ENCODE peak calls at places on chromosomes 7 and 10, in nine cellular contexts. T is cardiac fibroblast, G is HFF-Myc, I is dorsolateral prefrontal cortex, H is sigmoid colon, A is lower lobe of right lung, O is OCI-LY7, R is PC-9, P is Peyer's patch. Y is an unnamed sample.
A peak's percentile ranks its signal among the peaks of the same experiment; 100 is the strongest.

GRCh38 chr10:24201503-24202180 is 7.3 kb upstream of the KIAA1217 start:
- DNase-seq in T (no peak), G (no peak), I (no peak), H (no peak), A (no peak), O (no peak), R (no peak), P (no peak), Y (no peak)

GRCh38 chr7:46133741-46134140 is 212.7 kb upstream of the IGFBP3 start:
- DNase-seq in T (no peak), G (no peak), I (no peak), H (no peak), A (no peak), O (no peak), R (no peak), P (no peak), Y (no peak)

GRCh38 chr7:52962402-52962801 is 73.0 kb upstream of the POM121L12 start:
- DNase-seq in T (no peak), G (no peak), I (no peak), H (no peak), A (no peak), O (no peak), R (no peak), P (no peak), Y (no peak)

GRCh38 chr10:103395754-103396066 is 565 bp downstream of the ATP5MK start:
- DNase-seq in T (peak; percentile 33), G (no peak), I (no peak), H (no peak), A (no peak), O (peak; percentile 17), R (no peak), P (no peak), Y (peak; percentile 19)

GRCh38 chr10:98097611-98098010 is 36.8 kb upstream of the R3HCC1L start:
- DNase-seq in T (no peak), G (peak; percentile 5), I (no peak), H (no peak), A (no peak), O (no peak), R (no peak), P (no peak), Y (no peak)

GRCh38 chr7:26705567-26705966 is 158.8 kb downstream of the SKAP2 start:
- DNase-seq in T (peak; percentile 88), G (peak; percentile 95), I (no peak), H (no peak), A (no peak), O (no peak), R (peak; percentile 27), P (no peak), Y (peak; percentile 94)

GRCh38 chr10:48444861-48445841 is 138.7 kb downstream of the MAPK8 start:
- DNase-seq in T (peak; percentile 12), G (no peak), I (peak; percentile 42), H (peak; percentile 53), A (no peak), O (no peak), R (peak; percentile 86), P (no peak), Y (no peak)

GRCh38 chr7:84336741-84337140 is 142.2 kb upstream of the SEMA3A start:
- DNase-seq in T (peak; percentile 54), G (no peak), I (no peak), H (no peak), A (no peak), O (no peak), R (no peak), P (no peak), Y (peak; percentile 22)

GRCh38 chr10:117439243-117439912 is 64.1 kb upstream of the PDZD8 start:
- DNase-seq in T (peak; percentile 78), G (no peak), I (no peak), H (peak; percentile 90), A (no peak), O (no peak), R (no peak), P (no peak), Y (peak; percentile 73)

GRCh38 chr7:157561523-157561785 is 224.7 kb downstream of the DNAJB6 start:
- DNase-seq in T (no peak), G (no peak), I (no peak), H (no peak), A (no peak), O (no peak), R (no peak), P (no peak), Y (no peak)

GRCh38 chr10:17394854-17395253 is 59.5 kb downstream of the ST8SIA6 start:
- DNase-seq in T (no peak), G (no peak), I (no peak), H (no peak), A (no peak), O (no peak), R (no peak), P (no peak), Y (no peak)

GRCh38 chr10:17229717-17229966 is 1.6 kb downstream of the VIM start:
- DNase-seq in T (no peak), G (no peak), I (peak; percentile 42), H (no peak), A (no peak), O (no peak), R (no peak), P (no peak), Y (no peak)

GRCh38 chr7:149713061-149713730 is 60.2 kb downstream of the ZNF467 start:
- DNase-seq in T (no peak), G (no peak), I (no peak), H (peak; percentile 68), A (peak; percentile 28), O (no peak), R (no peak), P (no peak), Y (no peak)

GRCh38 chr7:12386237-12386839 is 17.3 kb downstream of the VWDE start:
- DNase-seq in T (no peak), G (no peak), I (no peak), H (no peak), A (no peak), O (no peak), R (no peak), P (no peak), Y (no peak)

GRCh38 chr7:101951757-101952156 is 134.3 kb downstream of the CUX1 start:
- DNase-seq in T (no peak), G (no peak), I (no peak), H (no peak), A (no peak), O (no peak), R (no peak), P (no peak), Y (no peak)

GRCh38 chr10:63593576-63593975 is 72.4 kb downstream of the REEP3 start:
- DNase-seq in T (peak; percentile 77), G (no peak), I (no peak), H (no peak), A (no peak), O (no peak), R (no peak), P (no peak), Y (peak; percentile 23)

GRCh38 chr7:24406818-24407226 is 122.8 kb downstream of the NPY start:
- DNase-seq in T (no peak), G (no peak), I (no peak), H (no peak), A (no peak), O (no peak), R (no peak), P (no peak), Y (no peak)
- TF ChIP-seq CTCF in T (no peak), G (no peak), I (no peak), H (no peak), A (no peak), O (no peak), R (no peak), P (no peak), Y (no peak)

DNA sequence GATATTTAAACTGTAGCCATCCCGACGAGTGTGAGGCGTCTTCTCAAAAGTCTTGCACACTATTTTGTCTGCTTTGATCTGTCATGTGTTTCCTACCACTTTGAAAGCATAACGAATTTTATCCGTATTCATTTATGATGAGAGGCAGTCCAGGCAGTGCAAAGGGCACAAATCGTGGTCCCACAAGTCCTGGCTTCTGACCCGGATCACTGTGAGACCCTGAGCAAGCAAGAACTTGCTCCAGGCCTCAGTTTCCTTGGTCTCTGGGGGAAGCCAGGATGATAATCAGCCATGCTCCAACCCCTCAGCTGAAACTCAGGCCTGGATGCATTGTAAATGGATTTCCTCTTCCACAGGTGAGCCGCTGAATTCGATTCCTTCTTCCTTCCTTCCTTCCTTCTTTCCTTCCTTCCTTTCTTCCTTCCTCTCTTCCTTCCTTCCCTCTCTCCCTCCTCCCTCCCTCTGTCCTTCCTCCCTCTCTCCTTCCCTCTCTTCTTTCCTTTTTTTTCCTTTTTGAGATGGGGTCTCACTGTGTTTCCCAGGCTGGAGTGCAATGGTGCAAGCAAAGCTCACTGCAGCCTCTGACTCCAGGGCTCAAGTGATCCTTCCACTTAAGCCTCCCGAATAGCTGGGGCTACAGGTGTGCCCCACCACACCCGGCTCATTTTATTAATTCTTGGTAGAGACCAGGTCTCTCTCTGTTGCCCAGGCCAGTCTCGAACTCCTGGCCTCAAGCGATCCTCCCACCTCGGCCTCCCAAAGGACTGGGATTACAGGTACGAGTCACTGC is 18.4 kb upstream of the ZKSCAN1 start:
- DNase-seq in T (no peak), G (no peak), I (no peak), H (peak; percentile 10), A (no peak), O (no peak), R (no peak), P (no peak), Y (no peak)
- H3K4me3 ChIP-seq in T (peak overlapping the region; percentile 35), G (peak overlapping the region; percentile 36), I (peak overlapping the region; percentile 45), H (peak overlapping the region; percentile 43), A (peak overlapping the region; percentile 51), O (no peak overlapping the region), R (no peak overlapping the region), P (peak overlapping the region; percentile 53), Y (peak overlapping the region; percentile 39)

DNA sequence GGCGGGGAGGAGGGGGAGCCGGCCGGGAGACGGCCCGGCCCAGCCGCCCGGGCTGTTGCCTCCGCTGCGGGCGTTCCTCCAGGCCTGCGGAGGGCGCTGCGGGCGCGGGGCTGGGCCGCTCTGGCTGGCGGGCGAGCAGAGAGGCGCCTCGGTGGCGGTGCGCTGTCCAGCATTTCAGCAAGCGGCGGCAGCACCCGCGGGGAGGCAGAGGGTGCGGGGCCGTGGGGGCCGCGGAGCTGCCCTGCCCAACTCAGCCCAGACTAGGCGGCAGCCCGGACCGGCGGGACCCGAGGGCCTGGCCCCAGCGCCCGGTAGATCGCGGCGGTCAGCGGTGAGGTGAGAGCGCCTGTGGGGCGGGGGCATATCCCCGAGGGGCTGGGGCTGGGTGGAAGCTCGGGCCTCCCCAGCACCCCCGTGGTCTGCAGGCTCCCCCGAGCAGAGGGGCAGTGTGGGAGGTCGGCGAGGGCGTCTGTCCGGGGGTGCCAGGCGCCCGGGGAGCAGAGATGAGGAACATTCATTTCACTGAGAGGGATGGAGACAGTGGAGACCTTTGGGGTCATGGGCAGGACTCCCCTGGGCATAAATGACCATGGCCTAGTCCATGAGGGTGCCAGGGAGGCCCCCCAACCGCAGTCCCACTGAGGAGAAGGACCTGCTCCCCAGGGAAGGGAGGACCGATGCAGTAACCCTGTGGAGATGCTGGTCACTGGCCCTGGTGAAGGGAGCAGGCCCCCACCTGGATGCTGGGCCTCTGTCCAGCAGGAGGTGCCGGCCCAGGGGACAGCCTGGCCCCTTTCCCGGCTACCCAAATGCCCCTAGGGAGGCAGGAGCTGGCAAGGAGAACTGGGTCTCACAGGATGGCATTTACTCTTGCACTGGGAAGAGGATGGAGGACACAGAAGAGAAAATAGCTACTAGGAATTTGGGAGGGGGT is at the start of gene SRRM3:
- DNase-seq in T (peak; percentile 84), G (peak; percentile 15), I (peak; percentile 89), H (peak; percentile 72), A (peak; percentile 85), O (peak; percentile 75), R (peak; percentile 86), P (peak; percentile 29), Y (peak; percentile 70)
- TF ChIP-seq CTCF in T (peak; percentile 34), G (peak; percentile 46), I (peak; percentile 78), H (no peak), A (peak; percentile 56), O (peak; percentile 60), R (peak; percentile 53), P (peak; percentile 61), Y (peak; percentile 61)

GRCh38 chr7:64101126-64101942 is 56.1 kb downstream of the ZNF727 start:
- DNase-seq in T (no peak), G (no peak), I (no peak), H (peak; percentile 36), A (no peak), O (no peak), R (no peak), P (no peak), Y (no peak)
- H3K4me3 ChIP-seq in T (no peak overlapping the region), G (no peak overlapping the region), I (no peak overlapping the region), H (no peak overlapping the region), A (no peak overlapping the region), O (no peak overlapping the region), R (no peak overlapping the region), P (no peak overlapping the region), Y (no peak overlapping the region)